ENCODE peak calls at places on chromosomes 2 and 18, in eight cellular contexts. J is A673, I is keratinocyte, C is psoas muscle, M is colonic mucosa, Q is heart right ventricle, D is fibroblast of lung, K is mammary epithelial cell. Z is an unnamed sample. For H3K4me1, the result is how much of the 10 kb centered on the place peaks cover.

GRCh38 chr2:8546319-8547283 is 135.3 kb upstream of the ID2 start:
- DNase-seq in J (no peak), I (no peak), C (peak), M (peak), Q (no peak), D (no peak), K (no peak), Z (peak)

GRCh38 chr2:64804651-64805050 is 150.9 kb upstream of the SERTAD2 start:
- DNase-seq in J (no peak), I (no peak), C (no peak), M (no peak), Q (no peak), D (peak), K (no peak), Z (no peak)

GRCh38 chr2:107337209-107337898 is 451.4 kb upstream of the ST6GAL2 start:
- DNase-seq in J (no peak), I (no peak), C (no peak), M (no peak), Q (no peak), D (peak), K (no peak), Z (no peak)

GRCh38 chr18:37335337-37335736 is 230.3 kb downstream of the CELF4 start:
- DNase-seq in J (no peak), I (no peak), C (no peak), M (no peak), Q (no peak), D (peak), K (no peak), Z (peak)

GRCh38 chr2:417662-418061 is 129.8 kb upstream of the ALKAL2 start:
- DNase-seq in J (no peak), I (no peak), C (no peak), M (no peak), Q (no peak), D (no peak), K (no peak), Z (no peak)

GRCh38 chr2:78739282-78739681 is 286.2 kb upstream of the REG3G start:
- DNase-seq in J (no peak), I (no peak), C (no peak), M (no peak), Q (no peak), D (no peak), K (no peak), Z (no peak)

GRCh38 chr2:235537186-235537585 is 43.3 kb downstream of the AGAP1 start:
- DNase-seq in J (no peak), I (no peak), C (no peak), M (no peak), Q (no peak), D (no peak), K (no peak), Z (no peak)

GRCh38 chr2:149375801-149376349 is 45.5 kb downstream of the LYPD6 start:
- DNase-seq in J (no peak), I (no peak), C (no peak), M (no peak), Q (no peak), D (peak), K (no peak), Z (no peak)

GRCh38 chr18:4455113-4455811 is at the start of gene DLGAP1:
- DNase-seq in J (peak), I (no peak), C (peak), M (peak), Q (peak), D (peak), K (peak), Z (peak)
- H3K4me3 ChIP-seq in J (peak), I (peak), C (peak), M (peak), Q (peak), D (no peak), K (peak), Z (peak)

GRCh38 chr18:22470511-22471181 is 52.9 kb upstream of the CTAGE1 start:
- DNase-seq in J (no peak), I (no peak), C (no peak), M (no peak), Q (no peak), D (peak), K (no peak), Z (peak)

GRCh38 chr18:22469061-22469689 is 51.5 kb upstream of the CTAGE1 start:
- DNase-seq in J (no peak), I (no peak), C (no peak), M (no peak), Q (no peak), D (peak), K (no peak), Z (no peak)

GRCh38 chr18:22471546-22472131 is 53.9 kb upstream of the CTAGE1 start:
- DNase-seq in J (no peak), I (no peak), C (no peak), M (no peak), Q (peak), D (peak), K (no peak), Z (peak)

GRCh38 chr18:22468554-22468891 is 50.8 kb upstream of the CTAGE1 start:
- DNase-seq in J (no peak), I (no peak), C (no peak), M (no peak), Q (no peak), D (no peak), K (no peak), Z (no peak)

GRCh38 chr18:22470141-22470510 is 52.4 kb upstream of the CTAGE1 start:
- DNase-seq in J (no peak), I (no peak), C (no peak), M (no peak), Q (no peak), D (peak), K (no peak), Z (no peak)
- H3K4me1 ChIP-seq in J (under half), I (under half), C (under half), M (under half), Q (under half), D (under half), K (under half), Z (half or more)

GRCh38 chr2:10709290-10709939 is 12.0 kb upstream of the ATP6V1C2 start:
- DNase-seq in J (peak), I (no peak), C (no peak), M (peak), Q (no peak), D (no peak), K (peak), Z (peak)
- TF ChIP-seq CTCF in J (peak), I (peak), C (no peak), M (peak), Q (peak), D (peak), K (peak), Z (peak)

DNA sequence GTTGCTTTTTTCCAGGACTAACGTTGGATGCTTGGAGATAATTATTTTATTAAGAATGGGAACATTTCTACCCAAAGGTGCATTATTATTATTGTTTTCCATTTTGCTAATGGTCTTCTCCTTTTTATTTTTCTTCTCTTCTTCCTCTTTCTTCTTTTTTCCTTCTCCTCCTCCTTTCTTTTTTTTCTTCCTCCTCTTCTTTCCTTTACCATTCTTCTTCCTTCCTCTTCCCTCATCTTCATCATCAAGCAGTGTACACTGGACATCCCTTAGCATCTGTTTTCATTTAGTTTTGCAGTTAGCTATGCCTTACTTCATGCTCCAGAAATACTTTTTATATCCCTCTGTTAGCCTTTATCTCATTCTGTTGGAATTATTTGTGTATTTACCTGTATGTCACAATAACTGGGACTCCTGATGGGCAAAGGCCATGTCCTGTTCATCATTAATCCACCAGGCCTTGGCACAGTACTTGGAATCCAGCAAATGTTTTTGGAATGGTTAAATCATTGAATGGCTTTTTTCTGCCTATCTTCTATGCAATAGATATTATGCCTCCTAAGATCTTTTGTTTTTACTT is 162.7 kb downstream of the CAMKMT start:
- DNase-seq in J (no peak), I (no peak), C (no peak), M (no peak), Q (no peak), D (no peak), K (no peak), Z (no peak)
- H3K4me3 ChIP-seq in J (no peak), I (no peak), C (no peak), M (no peak), Q (no peak), D (no peak), K (no peak), Z (no peak)

DNA sequence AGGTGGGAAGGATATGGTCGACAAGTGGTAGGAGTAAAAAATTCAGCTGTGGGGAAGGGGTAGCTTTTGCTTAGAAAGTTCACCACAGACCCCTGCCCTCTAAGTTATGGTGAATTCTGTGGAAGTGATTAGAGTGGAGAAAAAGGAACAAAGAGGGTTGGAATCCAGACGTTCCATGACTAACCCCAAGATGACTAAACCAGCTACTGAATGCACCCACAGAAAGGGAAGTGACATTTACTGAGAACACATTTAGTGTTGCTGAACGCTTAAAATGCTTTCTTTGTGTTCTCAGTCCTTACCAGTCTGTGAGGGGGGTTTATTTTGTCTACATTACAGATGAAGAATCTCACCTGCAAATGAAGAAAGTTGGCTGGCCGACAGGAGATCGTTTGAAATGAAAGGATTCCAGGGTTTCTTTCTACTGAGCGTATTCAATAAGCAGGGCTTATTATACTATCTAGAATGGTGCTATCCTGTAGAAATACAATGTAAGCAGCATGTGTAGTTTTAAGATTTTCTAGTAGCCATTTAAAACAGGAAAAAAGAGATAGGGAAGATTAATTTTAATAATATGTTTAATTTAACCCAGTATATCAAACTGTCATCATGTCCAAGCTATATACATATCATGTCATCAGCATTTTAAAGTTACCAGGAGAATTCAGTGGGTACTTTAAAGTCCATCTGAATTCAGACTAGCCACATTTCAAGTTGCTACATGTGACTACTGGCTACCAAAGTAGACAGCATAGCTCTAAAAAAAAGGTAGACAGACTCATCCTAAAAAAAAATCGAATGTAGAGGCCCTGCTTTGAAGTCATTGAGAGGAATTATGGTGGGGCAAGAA is 60.1 kb downstream of the LIMS1 start:
- DNase-seq in J (peak), I (no peak), C (no peak), M (no peak), Q (no peak), D (peak), K (peak), Z (peak)
- H3K4me1 ChIP-seq in J (under half), I (under half), C (half or more), M (under half), Q (under half), D (under half), K (under half), Z (under half)

Z was measured in cardiac muscle cell.